ENCODE peak calls at places on chromosome 6, in six cellular contexts. One of them, this sample, is unnamed.

GRCh38 chr6:20699402-20699801 is 165.1 kb downstream of the CDKAL1 start:
- DNase-seq in K562: no peak
- DNase-seq in A549: no peak
- DNase-seq in endothelial cell of umbilical vein: no peak
- DNase-seq in GM12878: no peak
- DNase-seq in HepG2: no peak
- DNase-seq in this sample: no peak

GRCh38 chr6:36998723-36999466 is 6.6 kb upstream of the FGD2 start:
- DNase-seq in GM12878: no peak
- DNase-seq in A549: no peak
- DNase-seq in K562: no peak
- DNase-seq in HepG2: no peak
- DNase-seq in endothelial cell of umbilical vein: no peak
- DNase-seq in this sample: no peak

GRCh38 chr6:131510094-131510493 is 62.9 kb upstream of the ARG1 start:
- DNase-seq in K562: no peak
- DNase-seq in HepG2: no peak
- DNase-seq in GM12878: peak; percentile 38
- DNase-seq in endothelial cell of umbilical vein: no peak
- DNase-seq in A549: no peak
- DNase-seq in this sample: no peak

GRCh38 chr6:53925891-53926290 is 131.1 kb downstream of the LRRC1 start:
- DNase-seq in GM12878: no peak
- DNase-seq in HepG2: no peak
- DNase-seq in A549: no peak
- DNase-seq in endothelial cell of umbilical vein: no peak
- DNase-seq in K562: no peak
- DNase-seq in this sample: no peak

GRCh38 chr6:169944415-169944814 is 193.0 kb downstream of the ERMARD start:
- DNase-seq in HepG2: no peak
- DNase-seq in endothelial cell of umbilical vein: peak; percentile 39
- DNase-seq in K562: no peak
- DNase-seq in GM12878: no peak
- DNase-seq in A549: no peak
- DNase-seq in this sample: no peak

GRCh38 chr6:33995046-33995872 is 150.6 kb downstream of the GRM4 start:
- DNase-seq in HepG2: peak; percentile 80
- DNase-seq in GM12878: no peak
- DNase-seq in A549: no peak
- DNase-seq in endothelial cell of umbilical vein: no peak
- DNase-seq in K562: no peak
- DNase-seq in this sample: peak; percentile 56

GRCh38 chr6:111631930-111632460 is 26.3 kb upstream of the TRAF3IP2 start:
- DNase-seq in HepG2: no peak
- DNase-seq in GM12878: no peak
- DNase-seq in K562: no peak
- DNase-seq in A549: no peak
- DNase-seq in endothelial cell of umbilical vein: no peak
- DNase-seq in this sample: no peak

GRCh38 chr6:14272111-14273085 is 154.8 kb downstream of the CD83 start:
- DNase-seq in K562: no peak
- DNase-seq in HepG2: no peak
- DNase-seq in A549: no peak
- DNase-seq in endothelial cell of umbilical vein: no peak
- DNase-seq in GM12878: no peak
- DNase-seq in this sample: peak; percentile 26

GRCh38 chr6:94344866-94345265 is 925.5 kb upstream of the EPHA7 start:
- DNase-seq in GM12878: no peak
- DNase-seq in HepG2: no peak
- DNase-seq in A549: no peak
- DNase-seq in endothelial cell of umbilical vein: no peak
- DNase-seq in K562: no peak
- DNase-seq in this sample: no peak

GRCh38 chr6:105433723-105434122 is 30.8 kb upstream of the PREP start:
- DNase-seq in GM12878: no peak
- DNase-seq in K562: no peak
- DNase-seq in HepG2: no peak
- DNase-seq in A549: no peak
- DNase-seq in endothelial cell of umbilical vein: no peak
- DNase-seq in this sample: no peak

GRCh38 chr6:53244958-53245357 is 96.3 kb upstream of the GCM1 start:
- DNase-seq in HepG2: no peak
- DNase-seq in K562: no peak
- DNase-seq in A549: no peak
- DNase-seq in endothelial cell of umbilical vein: no peak
- DNase-seq in GM12878: peak; percentile 72
- DNase-seq in this sample: peak; percentile 93

GRCh38 chr6:156971153-156971882 is 194.1 kb downstream of the ARID1B start:
- DNase-seq in A549: no peak
- DNase-seq in K562: no peak
- DNase-seq in GM12878: no peak
- DNase-seq in HepG2: no peak
- DNase-seq in endothelial cell of umbilical vein: no peak
- DNase-seq in this sample: no peak

DNA sequence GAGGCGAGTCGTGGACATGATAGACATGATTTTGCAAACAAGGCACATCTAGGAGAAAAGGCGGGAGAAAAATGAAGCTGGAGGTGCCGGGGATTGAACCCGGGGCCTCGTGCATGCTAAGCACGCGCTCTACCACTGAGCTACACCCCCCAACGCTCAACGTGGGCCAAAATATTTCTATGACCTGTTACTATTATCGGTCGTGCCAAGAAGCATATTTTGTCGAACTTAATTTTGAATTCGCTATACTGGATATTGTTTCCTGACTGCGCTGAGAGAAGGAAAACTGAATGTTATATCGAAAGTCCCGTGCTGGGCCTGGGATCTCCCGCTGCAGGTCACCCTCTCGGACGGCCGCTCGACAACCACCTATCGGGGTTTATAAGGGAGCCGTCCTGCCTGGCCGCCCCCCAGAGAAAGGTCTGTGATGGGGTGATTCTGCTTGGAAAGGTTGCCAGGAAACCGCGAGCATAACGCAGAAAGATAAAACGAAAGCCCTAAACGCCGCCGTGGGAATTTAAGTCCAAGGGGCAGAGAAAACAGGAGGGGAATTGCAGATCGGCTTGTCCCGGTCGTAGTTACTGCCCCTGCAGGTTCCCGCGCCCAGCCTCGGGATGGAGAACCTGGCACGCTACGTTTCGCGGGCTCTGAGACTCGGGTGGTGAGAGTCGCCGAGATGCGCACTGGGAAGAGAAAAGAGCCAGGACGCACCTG is 60.0 kb downstream of the TRIM27 start:
- DNase-seq in A549: no peak
- DNase-seq in endothelial cell of umbilical vein: peak; percentile 91
- DNase-seq in HepG2: peak; percentile 72
- DNase-seq in K562: peak; percentile 64
- DNase-seq in GM12878: peak; percentile 61
- DNase-seq in this sample: peak; percentile 86
- TF ChIP-seq CTCF in A549: no peak
- TF ChIP-seq CTCF in endothelial cell of umbilical vein: no peak
- TF ChIP-seq CTCF in HepG2: no peak
- TF ChIP-seq CTCF in K562: peak; percentile 61
- TF ChIP-seq CTCF in GM12878: no peak
- TF ChIP-seq CTCF in this sample: no peak

DNA sequence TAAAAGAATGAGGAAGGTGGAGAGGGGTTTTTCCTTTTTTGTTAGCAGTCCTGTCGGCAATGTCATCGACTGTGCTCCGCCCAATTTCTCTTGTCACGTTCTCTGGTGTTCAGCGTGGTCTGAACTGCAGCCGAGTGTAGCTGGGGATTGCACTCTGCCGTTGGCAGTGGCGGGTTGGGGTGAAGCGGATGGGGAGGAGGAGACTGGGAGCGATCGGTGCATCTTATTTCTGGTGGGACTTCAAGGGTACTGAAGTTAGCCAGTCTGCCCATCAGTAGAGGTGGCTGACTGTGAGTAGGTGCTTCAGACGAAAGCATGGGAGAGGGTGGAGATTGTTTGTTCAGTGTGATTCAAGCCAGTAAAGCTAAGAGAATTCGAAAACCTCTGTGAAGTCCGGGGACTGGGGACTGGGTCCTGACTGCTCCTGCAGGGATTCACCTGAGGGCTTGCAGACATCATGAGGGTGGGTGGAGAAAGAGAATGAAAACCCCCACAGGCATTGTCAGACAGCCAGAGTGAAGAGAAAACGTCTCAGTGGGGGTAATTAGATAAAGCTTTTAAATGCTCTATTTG is 5.1 kb downstream of the RREB1 start:
- DNase-seq in K562: no peak
- DNase-seq in A549: no peak
- DNase-seq in HepG2: peak; percentile 69
- DNase-seq in GM12878: peak; percentile 41
- DNase-seq in endothelial cell of umbilical vein: no peak
- DNase-seq in this sample: peak; percentile 64
- TF ChIP-seq MYC in K562: no peak
- TF ChIP-seq MYC in A549: no peak
- TF ChIP-seq MYC in HepG2: no peak
- TF ChIP-seq MYC in GM12878: no peak
- TF ChIP-seq MYC in endothelial cell of umbilical vein: no peak
- TF ChIP-seq MYC in this sample: no peak

DNA sequence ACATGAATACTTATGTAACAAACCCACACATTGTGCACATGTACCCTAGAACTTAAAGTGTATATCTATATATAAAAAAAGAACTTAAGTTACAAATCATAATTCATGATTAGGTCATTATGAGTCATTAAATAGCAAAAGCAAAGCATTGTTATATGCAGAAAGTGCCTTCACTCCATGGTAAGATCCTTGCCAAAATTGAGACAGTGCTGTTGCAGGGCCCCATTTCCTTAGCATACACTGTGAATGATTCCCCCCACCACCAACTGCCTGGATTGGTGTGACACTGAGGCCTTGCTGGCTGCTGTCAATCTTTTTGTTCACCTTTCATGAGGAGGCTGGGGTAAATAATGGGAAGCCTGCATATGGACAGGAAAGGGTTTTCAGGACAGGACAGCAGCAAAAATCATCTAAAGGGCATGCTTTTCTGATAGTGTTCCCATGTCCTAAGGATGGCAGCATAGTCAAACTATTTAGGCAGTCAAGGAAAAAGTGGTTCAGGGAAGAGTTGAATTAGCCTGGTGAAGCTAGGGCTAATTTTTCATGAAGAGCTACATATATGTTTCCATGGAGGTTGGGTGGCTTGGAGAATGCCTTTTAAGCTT is 188.2 kb upstream of the ASCC3 start:
- DNase-seq in HepG2: no peak
- DNase-seq in endothelial cell of umbilical vein: no peak
- DNase-seq in K562: no peak
- DNase-seq in A549: no peak
- DNase-seq in GM12878: no peak
- DNase-seq in this sample: no peak
- TF ChIP-seq CTCF in HepG2: no peak
- TF ChIP-seq CTCF in endothelial cell of umbilical vein: no peak
- TF ChIP-seq CTCF in K562: no peak
- TF ChIP-seq CTCF in A549: no peak
- TF ChIP-seq CTCF in GM12878: no peak
- TF ChIP-seq CTCF in this sample: no peak

GRCh38 chr6:162591517-162591916 is 136.0 kb downstream of the PRKN start:
- DNase-seq in K562: no peak
- DNase-seq in A549: no peak
- DNase-seq in endothelial cell of umbilical vein: no peak
- DNase-seq in GM12878: no peak
- DNase-seq in HepG2: no peak
- DNase-seq in this sample: no peak
- TF ChIP-seq MYC in K562: no peak
- TF ChIP-seq MYC in A549: no peak
- TF ChIP-seq MYC in endothelial cell of umbilical vein: no peak
- TF ChIP-seq MYC in GM12878: no peak
- TF ChIP-seq MYC in HepG2: no peak
- TF ChIP-seq MYC in this sample: no peak